ENCODE peak calls at places on chromosomes 2 and 18, in four cellular contexts. Y is fibroblast of pulmonary artery, Q is AG04449, Z is OCI-LY7. J is an unnamed sample.

GRCh38 chr2:222299926-222300724 is 1.3 kb upstream of the PAX3 start:
- DNase-seq in Y (no peak), Q (no peak), Z (no peak), J (no peak)

GRCh38 chr2:19801367-19802087 is 100.3 kb downstream of the TTC32 start:
- DNase-seq in Y (peak; percentile 97), Q (peak; percentile 88), Z (no peak), J (peak; percentile 97)

GRCh38 chr2:176121377-176122111 is 975 bp upstream of the HOXD9 start:
- DNase-seq in Y (no peak), Q (no peak), Z (no peak), J (no peak)

GRCh38 chr2:231642631-231643493 is 50.2 kb downstream of the TEX44 start:
- DNase-seq in Y (peak; percentile 90), Q (peak; percentile 72), Z (peak; percentile 66), J (peak; percentile 96)

GRCh38 chr2:28621172-28622100 is 125.6 kb downstream of the PLB1 start:
- DNase-seq in Y (peak; percentile 99), Q (no peak), Z (no peak), J (peak; percentile 92)

GRCh38 chr18:68972176-68972575 is 174.3 kb downstream of the CCDC102B start:
- DNase-seq in Y (no peak), Q (no peak), Z (no peak), J (no peak)

GRCh38 chr2:66390811-66391210 is 44.1 kb upstream of the MEIS1 start:
- DNase-seq in Y (no peak), Q (no peak), Z (no peak), J (no peak)

GRCh38 chr2:10019174-10019971 is 24.0 kb upstream of the KLF11 start:
- DNase-seq in Y (no peak), Q (no peak), Z (no peak), J (peak; percentile 95)

GRCh38 chr18:35438480-35439234 is 59.1 kb downstream of the INO80C start:
- DNase-seq in Y (no peak), Q (no peak), Z (no peak), J (no peak)

GRCh38 chr18:35494281-35494825 is 3.4 kb downstream of the INO80C start:
- DNase-seq in Y (no peak), Q (no peak), Z (no peak), J (no peak)

GRCh38 chr2:128414946-128415767 is 96.5 kb upstream of the HS6ST1 start:
- DNase-seq in Y (no peak), Q (no peak), Z (no peak), J (no peak)

GRCh38 chr2:115412501-115412900 is 970.1 kb downstream of the DPP10 start:
- DNase-seq in Y (peak; percentile 45), Q (no peak), Z (no peak), J (no peak)

GRCh38 chr2:235665656-235666239 is 171.9 kb downstream of the AGAP1 start:
- DNase-seq in Y (no peak), Q (no peak), Z (no peak), J (peak; percentile 44)

GRCh38 chr2:79112269-79112668 is 8.0 kb upstream of the REG1A start:
- DNase-seq in Y (no peak), Q (no peak), Z (no peak), J (no peak)

GRCh38 chr2:239264838-239265651 is 135.8 kb downstream of the HDAC4 start:
- DNase-seq in Y (peak; percentile 68), Q (no peak), Z (peak; percentile 38), J (peak; percentile 67)

GRCh38 chr2:218329826-218330651 is 26.6 kb upstream of the CATIP start:
- DNase-seq in Y (no peak), Q (no peak), Z (peak; percentile 64), J (no peak)

DNA sequence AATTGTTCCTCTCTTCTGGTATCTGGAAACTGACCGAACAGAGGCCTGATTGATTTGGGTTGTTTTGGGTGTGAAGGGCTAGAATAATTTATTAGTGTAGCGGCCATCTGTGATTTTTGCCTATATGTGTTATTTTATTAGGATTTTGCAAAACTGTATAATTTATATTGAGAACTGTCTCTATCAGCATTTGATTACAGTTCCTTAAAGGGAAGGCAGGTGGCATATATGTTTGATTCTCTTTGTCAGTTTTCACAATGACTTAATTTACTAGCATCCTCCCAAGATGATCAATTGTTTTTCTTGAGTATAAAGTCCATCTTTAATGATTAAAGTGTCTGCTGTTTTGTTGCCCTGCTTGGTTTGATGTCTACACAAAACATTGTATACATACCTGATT is 4.5 kb downstream of the NBEAL1 start:
- DNase-seq in Y (no peak), Q (no peak), Z (no peak), J (no peak)
- H3K4me3 ChIP-seq in Y (peak overlapping the region; percentile 98), Q (no peak overlapping the region), Z (no peak overlapping the region), J (peak overlapping the region; percentile 44)

GRCh38 chr2:95345415-95346235 is 48.5 kb downstream of the KCNIP3 start:
- DNase-seq in Y (peak; percentile 84), Q (no peak), Z (peak; percentile 16), J (peak; percentile 83)
- TF ChIP-seq CTCF in Y (peak; percentile 57), Q (peak; percentile 96), Z (peak; percentile 72), J (peak; percentile 68)

GRCh38 chr2:92073036-92073814 is 2798.0 kb upstream of the TEKT4 start:
- DNase-seq in Y (no peak), Q (no peak), Z (no peak), J (no peak)
- H3K4me3 ChIP-seq in Y (no peak overlapping the region), Q (no peak overlapping the region), Z (no peak overlapping the region), J (no peak overlapping the region)

GRCh38 chr2:216215991-216216390 is 106.8 kb downstream of the XRCC5 start:
- DNase-seq in Y (peak; percentile 37), Q (no peak), Z (peak; percentile 45), J (peak; percentile 17)
- TF ChIP-seq CTCF in Y (peak; percentile 46), Q (peak; percentile 37), Z (peak; percentile 72), J (peak; percentile 48)

DNA sequence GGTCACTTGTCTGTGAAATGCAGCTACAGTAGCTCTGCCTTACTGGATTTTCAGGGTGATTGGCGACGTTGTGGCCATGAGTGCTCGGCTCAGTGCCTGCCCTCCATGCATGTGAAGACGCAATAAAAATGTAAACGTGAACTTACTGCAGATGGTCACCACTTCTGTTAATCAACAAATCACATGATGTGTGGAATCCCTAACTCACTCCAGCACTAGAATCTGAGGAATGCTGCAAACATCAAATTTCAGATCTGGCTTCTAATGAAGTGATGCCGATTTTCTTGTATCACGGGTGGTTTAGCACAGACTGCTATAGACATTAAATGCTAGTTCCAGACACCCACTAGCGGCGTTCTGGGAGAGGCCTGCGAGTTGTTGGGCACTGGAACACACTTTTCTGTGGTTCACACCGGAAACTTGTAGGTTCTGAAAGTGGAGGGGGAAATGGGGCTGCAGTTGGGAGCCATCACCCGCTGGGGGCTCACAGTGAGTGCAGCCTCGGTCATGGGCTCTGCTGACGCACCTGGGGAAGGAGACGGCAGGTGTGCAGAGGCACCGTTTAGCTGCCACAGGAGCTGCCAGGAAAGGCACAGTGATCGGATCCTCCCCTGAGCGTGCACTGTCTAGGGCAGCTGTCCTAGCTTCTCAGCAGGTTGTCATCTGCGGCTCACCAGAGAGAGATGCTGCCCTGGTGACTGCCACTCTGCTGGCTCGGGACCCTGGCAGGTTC is 6.6 kb downstream of the CNDP1 start:
- DNase-seq in Y (no peak), Q (no peak), Z (no peak), J (peak; percentile 11)
- H3K4me3 ChIP-seq in Y (no peak overlapping the region), Q (no peak overlapping the region), Z (no peak overlapping the region), J (no peak overlapping the region)

DNA sequence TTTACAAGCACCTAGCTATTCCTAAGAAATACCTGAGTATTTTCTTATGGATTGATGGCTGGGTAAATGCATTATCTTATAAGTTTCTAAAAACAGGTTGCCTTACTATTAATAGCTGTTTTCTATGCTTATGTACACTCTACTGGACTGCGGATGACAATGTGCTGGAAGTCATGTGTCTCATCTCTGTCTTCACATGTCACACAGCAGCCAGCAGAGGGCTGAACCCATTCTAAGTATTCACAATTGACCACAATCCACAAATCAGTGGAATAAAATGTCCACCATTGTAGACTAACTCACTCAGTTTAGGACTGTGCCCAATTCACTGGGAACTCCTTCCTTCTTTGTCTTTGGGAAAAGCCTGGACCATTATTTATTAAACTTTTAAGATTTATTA is 371.2 kb downstream of the INSIG2 start:
- DNase-seq in Y (no peak), Q (no peak), Z (no peak), J (no peak)
- TF ChIP-seq CTCF in Y (no peak), Q (no peak), Z (peak; percentile 28), J (no peak)

DNA sequence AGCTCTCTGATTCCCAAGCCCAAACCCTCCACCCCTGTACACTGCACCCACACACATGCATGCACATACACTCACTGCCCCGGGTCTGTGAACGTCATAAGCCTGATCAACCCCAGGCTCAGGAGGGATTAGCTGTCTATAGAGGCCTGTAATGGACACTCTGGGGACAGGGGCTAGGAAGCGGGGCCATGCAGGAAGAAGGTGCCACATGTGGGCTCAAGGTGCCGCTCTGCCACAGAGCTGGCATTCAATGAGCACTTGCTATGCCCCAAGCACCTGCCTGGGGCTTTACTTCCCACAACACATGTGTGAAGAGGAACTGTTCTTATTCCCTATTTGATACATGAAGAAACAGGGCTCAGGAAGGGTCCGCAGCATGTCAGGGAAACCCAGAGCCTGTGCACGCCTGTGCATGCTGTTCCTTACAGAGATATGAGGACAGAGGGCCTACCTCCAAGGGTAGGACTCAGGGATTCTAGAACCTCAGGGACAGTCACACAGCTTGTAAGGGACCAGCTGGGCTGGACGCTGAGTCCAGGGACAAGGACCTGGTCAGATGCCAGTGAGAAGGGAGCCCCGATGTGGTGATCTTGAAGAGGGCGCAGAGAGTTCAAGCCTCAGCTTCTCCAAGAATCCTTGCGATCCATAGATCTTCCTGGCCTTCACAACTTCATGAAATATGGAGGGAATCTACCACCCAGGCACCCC is 5.0 kb downstream of the BIN1 start:
- DNase-seq in Y (no peak), Q (no peak), Z (no peak), J (no peak)
- H3K4me3 ChIP-seq in Y (no peak overlapping the region), Q (no peak overlapping the region), Z (no peak overlapping the region), J (no peak overlapping the region)